ENCODE peak calls at places on chromosomes 13 and 19, in four cellular contexts. U, K, C and I are unnamed samples.
A peak's percentile ranks its signal among the peaks of the same experiment; 100 is the strongest.

GRCh38 chr19:42274065-42274682 is 5.1 kb downstream of the CIC start:
- DNase-seq in U (no peak), C (no peak), K (no peak), I (no peak)

GRCh38 chr19:42175952-42176648 is 41.4 kb downstream of the DEDD2 start:
- DNase-seq in K (no peak), C (peak; percentile 27), U (no peak), I (no peak)

GRCh38 chr19:4455742-4456565 is 1.6 kb downstream of the UBXN6 start:
- DNase-seq in K (peak; percentile 73), U (peak; percentile 61), C (peak; percentile 57), I (peak; percentile 97)

GRCh38 chr19:7783991-7784421 is 21.0 kb downstream of the CLEC4M start:
- DNase-seq in K (no peak), U (peak; percentile 24), C (peak; percentile 23), I (peak; percentile 64)

GRCh38 chr13:27808866-27809546 is 16.7 kb downstream of the GSX1 start:
- DNase-seq in K (no peak), U (no peak), C (no peak), I (no peak)

GRCh38 chr13:24033527-24034302 is 126.8 kb upstream of the SPATA13 start:
- DNase-seq in C (peak; percentile 96), U (no peak), K (no peak), I (peak; percentile 85)

GRCh38 chr19:48341006-48341405 is 15.7 kb downstream of the EMP3 start:
- DNase-seq in C (no peak), U (no peak), K (no peak), I (peak; percentile 59)

GRCh38 chr19:6779204-6779603 is 6.7 kb downstream of the VAV1 start:
- DNase-seq in C (no peak), U (no peak), K (no peak), I (no peak)

GRCh38 chr19:10189631-10190425 is 4.9 kb downstream of the DNMT1 start:
- DNase-seq in C (peak; percentile 4), U (no peak), K (no peak), I (peak; percentile 41)

GRCh38 chr19:17581211-17581874 is 25.9 kb downstream of the COLGALT1 start:
- DNase-seq in U (no peak), K (no peak), C (no peak), I (no peak)

GRCh38 chr13:46179576-46180368 is 2.2 kb downstream of the LCP1 start:
- DNase-seq in U (peak; percentile 59), K (peak; percentile 44), C (no peak), I (no peak)

GRCh38 chr19:19185853-19186728 is 5.9 kb downstream of the BORCS8 start:
- DNase-seq in K (no peak), U (peak; percentile 24), C (peak; percentile 16), I (peak; percentile 43)

GRCh38 chr19:12791345-12792047 is at the start of gene JUNB:
- DNase-seq in K (peak; percentile 99), U (peak; percentile 98), C (peak; percentile 98), I (peak; percentile 95)

GRCh38 chr19:38726284-38726673 is 18.0 kb downstream of the CAPN12 start:
- DNase-seq in C (no peak), U (no peak), K (no peak), I (no peak)

GRCh38 chr19:39372047-39372802 is 18.7 kb downstream of the PAF1 start:
- DNase-seq in C (peak; percentile 99), K (peak; percentile 88), U (peak; percentile 77), I (peak; percentile 95)

GRCh38 chr13:99967884-99968520 is 3.6 kb downstream of the ZIC5 start:
- DNase-seq in C (no peak), K (no peak), U (no peak), I (no peak)

GRCh38 chr19:5355076-5355475 is 14.5 kb upstream of the PTPRS start:
- DNase-seq in C (no peak), U (no peak), K (no peak), I (no peak)

GRCh38 chr13:105272660-105273631 is 1262.5 kb downstream of the EFNB2 start:
- DNase-seq in K (no peak), U (peak; percentile 5), C (no peak), I (no peak)

GRCh38 chr13:31909889-31910551 is 121.6 kb upstream of the FRY start:
- DNase-seq in U (peak; percentile 69), C (peak; percentile 72), K (peak; percentile 41), I (peak; percentile 77)

GRCh38 chr19:4338441-4339350 is at the start of gene STAP2:
- DNase-seq in C (no peak), K (no peak), U (peak; percentile 85), I (no peak)

GRCh38 chr13:93775507-93776108 is 549.0 kb downstream of the GPC6 start:
- DNase-seq in K (no peak), C (peak; percentile 79), U (no peak), I (peak; percentile 76)

GRCh38 chr19:56538254-56538760 is 441 bp upstream of the ZFP28 start:
- DNase-seq in C (peak; percentile 87), K (peak; percentile 96), U (peak; percentile 91), I (peak; percentile 84)

GRCh38 chr13:112711528-112712265 is 21.9 kb downstream of the ATP11A start:
- DNase-seq in U (peak; percentile 80), C (peak; percentile 98), K (peak; percentile 92), I (peak; percentile 97)

GRCh38 chr13:62360609-62361008 is 945.0 kb upstream of the PCDH20 start:
- DNase-seq in C (no peak), U (no peak), K (no peak), I (no peak)

GRCh38 chr13:54356209-54356608 is 1327.6 kb downstream of the OLFM4 start:
- DNase-seq in U (no peak), K (no peak), C (no peak), I (no peak)

GRCh38 chr13:54361460-54361859 is 1332.8 kb downstream of the OLFM4 start:
- DNase-seq in K (no peak), U (no peak), C (no peak), I (no peak)

GRCh38 chr13:54356849-54357248 is 1328.2 kb downstream of the OLFM4 start:
- DNase-seq in C (no peak), K (no peak), U (no peak), I (no peak)

GRCh38 chr13:54357284-54357933 is 1328.8 kb downstream of the OLFM4 start:
- DNase-seq in U (no peak), K (no peak), C (no peak), I (no peak)
- H3K4me3 ChIP-seq in U (no peak overlapping the region), K (no peak overlapping the region), C (no peak overlapping the region), I (no peak overlapping the region)

DNA sequence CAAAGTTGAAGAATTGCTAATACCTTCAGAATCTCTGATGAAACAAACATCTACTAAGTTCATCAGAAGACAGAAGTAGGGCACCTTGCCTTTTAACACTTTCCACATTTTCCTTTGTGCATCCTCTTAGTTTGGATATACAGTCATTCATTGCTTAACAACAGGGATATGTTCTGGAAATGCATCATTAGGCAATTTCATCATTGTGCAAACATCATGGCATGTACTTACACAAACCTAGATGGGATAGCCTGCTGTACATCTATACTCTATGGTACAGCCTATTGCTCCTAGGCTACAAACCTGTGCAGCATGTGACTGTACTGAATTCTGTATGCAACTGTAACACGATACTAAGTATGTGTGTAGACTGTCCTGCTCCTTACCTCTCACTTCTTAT is 169.8 kb downstream of the SUCLA2 start:
- DNase-seq in C (peak; percentile 55), U (no peak), K (no peak), I (peak; percentile 78)
- TF ChIP-seq CTCF in C (no peak), U (no peak), K (no peak), I (no peak)

DNA sequence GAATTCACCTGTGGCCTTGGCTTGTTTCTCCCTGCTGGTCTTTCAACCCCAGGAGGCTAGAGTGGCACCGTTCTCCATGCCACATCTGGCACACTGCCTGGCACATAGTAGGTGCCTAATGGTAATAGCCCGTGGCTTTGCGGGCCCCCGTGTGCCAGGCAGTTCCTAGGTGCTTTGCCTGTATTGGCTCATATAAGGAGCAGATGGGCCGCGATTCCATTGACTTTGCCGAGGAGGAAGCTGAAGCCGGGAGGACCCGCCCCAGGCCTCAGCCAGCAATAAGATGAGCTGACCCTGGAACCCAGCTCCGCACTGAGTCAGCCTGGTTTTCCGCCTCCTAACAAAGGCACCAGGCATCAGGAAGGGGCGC is 807 bp downstream of the PGLYRP1 start:
- DNase-seq in U (no peak), C (no peak), K (no peak), I (no peak)
- H3K4me3 ChIP-seq in U (no peak overlapping the region), C (no peak overlapping the region), K (no peak overlapping the region), I (no peak overlapping the region)

DNA sequence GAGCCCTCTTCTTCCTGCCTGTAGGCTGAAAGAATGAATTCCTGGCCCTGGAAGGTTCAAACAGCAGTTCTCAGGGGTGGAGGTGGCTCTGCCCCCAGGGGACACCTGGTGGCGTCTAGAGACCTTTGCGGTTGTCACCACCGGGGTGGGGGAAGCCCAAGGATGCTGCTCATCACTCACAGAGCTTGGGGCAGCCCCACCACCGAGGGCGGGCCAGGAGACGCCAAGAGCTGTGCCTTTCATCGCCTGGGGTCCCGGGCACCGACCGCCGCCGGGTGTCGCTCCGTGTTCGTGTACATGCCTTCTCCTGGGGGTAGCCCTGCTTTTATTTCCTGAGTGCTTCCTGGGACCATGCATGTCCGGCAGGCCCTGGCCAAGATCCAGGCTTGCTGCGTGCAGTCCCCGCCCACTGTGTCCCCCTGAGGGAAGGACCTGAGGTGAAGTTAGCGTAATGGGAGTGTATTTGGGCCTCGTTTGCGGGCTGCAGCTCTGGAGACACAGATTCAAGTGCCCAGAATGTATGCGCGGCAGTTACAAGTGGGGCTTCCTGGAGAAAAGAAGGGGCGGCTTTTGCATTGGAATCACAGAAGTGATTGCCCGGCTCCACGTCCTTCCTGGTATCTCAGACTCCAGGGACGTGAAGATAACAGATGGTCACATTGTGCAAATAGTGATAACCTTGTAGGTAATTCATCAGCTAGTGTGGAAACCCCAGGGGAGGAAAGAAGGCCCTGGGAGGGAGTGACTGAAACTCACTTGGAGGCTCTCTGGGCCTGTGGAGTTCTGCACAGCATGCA is 7.8 kb downstream of the DOT1L start:
- DNase-seq in C (no peak), K (peak; percentile 59), U (peak; percentile 64), I (peak; percentile 47)
- TF ChIP-seq CTCF in C (no peak), K (no peak), U (no peak), I (no peak)

GRCh38 chr19:45368737-45369340 is 1.5 kb downstream of the ERCC2 start:
- DNase-seq in C (no peak), U (no peak), K (no peak), I (no peak)
- H3K4me3 ChIP-seq in C (peak overlapping the region; percentile 12), U (no peak overlapping the region), K (no peak overlapping the region), I (no peak overlapping the region)

GRCh38 chr13:111204438-111205177 is 89.5 kb downstream of the ARHGEF7 start:
- DNase-seq in U (peak; percentile 50), K (peak; percentile 65), C (peak; percentile 86), I (peak; percentile 80)
- TF ChIP-seq CTCF in U (no peak), K (no peak), C (no peak), I (no peak)

DNA sequence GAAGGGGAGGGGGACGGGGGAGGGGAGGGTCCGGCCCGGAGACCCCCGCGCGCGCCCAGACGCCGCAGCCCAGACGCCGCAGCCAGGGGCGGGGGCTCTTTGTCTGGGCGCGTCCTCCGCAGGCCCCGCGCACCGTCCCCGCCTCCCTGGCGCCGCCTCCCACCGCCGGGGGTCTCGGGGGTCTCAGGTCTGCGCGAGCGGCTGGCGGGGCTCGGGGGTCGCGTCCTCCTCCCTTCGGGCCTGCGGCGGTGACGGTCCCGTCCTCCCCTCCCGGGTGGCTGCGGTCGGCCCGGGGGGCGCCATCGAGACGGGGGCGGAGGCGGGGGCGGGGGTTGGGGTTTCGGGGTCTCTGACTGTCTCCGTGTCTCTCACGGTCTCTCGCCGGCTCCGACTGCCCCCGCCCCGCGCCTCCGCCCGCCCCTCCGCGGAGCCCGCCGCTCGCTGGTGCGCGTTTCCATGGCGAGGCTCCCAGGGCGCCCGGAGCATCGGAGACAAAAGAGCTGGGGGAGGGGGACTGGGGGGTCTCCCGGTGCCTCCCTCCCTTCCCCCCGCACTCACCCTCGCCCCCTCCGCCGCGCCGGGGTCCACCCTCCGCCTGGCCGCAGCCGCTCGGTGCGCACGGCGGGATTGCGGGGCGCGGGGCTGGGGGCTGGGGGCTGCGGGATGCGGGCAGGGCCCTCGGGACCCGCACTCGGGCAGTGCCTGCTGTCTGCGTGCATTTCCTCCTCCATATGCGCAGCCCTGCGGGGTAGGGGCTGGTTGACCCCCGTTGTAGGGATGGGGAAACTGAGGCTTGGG is 420 bp upstream of the PLPPR3 start:
- DNase-seq in C (no peak), K (no peak), U (no peak), I (no peak)
- H3K4me3 ChIP-seq in C (no peak overlapping the region), K (peak overlapping the region; percentile 46), U (no peak overlapping the region), I (no peak overlapping the region)